ENCODE peak calls at places on chromosome 16, in five cellular contexts. One of them, this sample, is unnamed.

GRCh38 chr16:86117756-86118155 is 218.8 kb downstream of the IRF8 start:
- DNase-seq in OCI-M1: no peak
- DNase-seq in endothelial cell: no peak
- DNase-seq in EL: peak
- DNase-seq in ACHN: no peak
- DNase-seq in this sample: no peak

GRCh38 chr16:1291576-1291974 is 17.9 kb upstream of the UBE2I start:
- DNase-seq in OCI-M1: no peak
- DNase-seq in endothelial cell: no peak
- DNase-seq in EL: no peak
- DNase-seq in ACHN: no peak
- DNase-seq in this sample: peak

GRCh38 chr16:49484454-49484853 is 110.8 kb downstream of the C16orf78 start:
- DNase-seq in OCI-M1: no peak
- DNase-seq in endothelial cell: peak
- DNase-seq in EL: no peak
- DNase-seq in ACHN: no peak
- DNase-seq in this sample: no peak

GRCh38 chr16:74709477-74709877 is 8.8 kb upstream of the MLKL start:
- DNase-seq in OCI-M1: peak
- DNase-seq in endothelial cell: peak
- DNase-seq in EL: peak
- DNase-seq in ACHN: peak
- DNase-seq in this sample: peak

GRCh38 chr16:48555597-48555996 is 54.4 kb downstream of the N4BP1 start:
- DNase-seq in OCI-M1: no peak
- DNase-seq in endothelial cell: no peak
- DNase-seq in EL: no peak
- DNase-seq in ACHN: no peak
- DNase-seq in this sample: no peak

GRCh38 chr16:1614226-1615102 is 2.3 kb downstream of the CRAMP1 start:
- DNase-seq in OCI-M1: peak
- DNase-seq in endothelial cell: peak
- DNase-seq in EL: peak
- DNase-seq in ACHN: peak
- DNase-seq in this sample: no peak

GRCh38 chr16:1375298-1375640 is 23.5 kb downstream of the GNPTG start:
- DNase-seq in OCI-M1: no peak
- DNase-seq in endothelial cell: no peak
- DNase-seq in EL: no peak
- DNase-seq in ACHN: no peak
- DNase-seq in this sample: no peak

GRCh38 chr16:27383511-27384243 is 18.3 kb upstream of the IL21R start:
- DNase-seq in OCI-M1: peak
- DNase-seq in endothelial cell: no peak
- DNase-seq in EL: no peak
- DNase-seq in ACHN: no peak
- DNase-seq in this sample: no peak

GRCh38 chr16:57986196-57986595 is 14.3 kb downstream of the ZNF319 start:
- DNase-seq in OCI-M1: no peak
- DNase-seq in endothelial cell: no peak
- DNase-seq in EL: no peak
- DNase-seq in ACHN: no peak
- DNase-seq in this sample: no peak

GRCh38 chr16:28098959-28099945 is 35.7 kb upstream of the GSG1L start:
- DNase-seq in OCI-M1: no peak
- DNase-seq in endothelial cell: no peak
- DNase-seq in EL: no peak
- DNase-seq in ACHN: no peak
- DNase-seq in this sample: no peak

GRCh38 chr16:79843631-79844043 is 243.1 kb upstream of the MAF start:
- DNase-seq in OCI-M1: no peak
- DNase-seq in endothelial cell: no peak
- DNase-seq in EL: no peak
- DNase-seq in ACHN: no peak
- DNase-seq in this sample: no peak

GRCh38 chr16:85586360-85587145 is 26.6 kb upstream of the GSE1 start:
- DNase-seq in OCI-M1: no peak
- DNase-seq in endothelial cell: no peak
- DNase-seq in EL: no peak
- DNase-seq in ACHN: no peak
- DNase-seq in this sample: peak

GRCh38 chr16:24499193-24499814 is 40.1 kb upstream of the RBBP6 start:
- DNase-seq in OCI-M1: peak
- DNase-seq in endothelial cell: peak
- DNase-seq in EL: peak
- DNase-seq in ACHN: peak
- DNase-seq in this sample: no peak

GRCh38 chr16:10881479-10882030 is 4.6 kb downstream of the CIITA start:
- DNase-seq in OCI-M1: no peak
- DNase-seq in endothelial cell: no peak
- DNase-seq in EL: no peak
- DNase-seq in ACHN: no peak
- DNase-seq in this sample: no peak

GRCh38 chr16:53509906-53510703 is 7.1 kb upstream of the AKTIP start:
- DNase-seq in OCI-M1: peak
- DNase-seq in endothelial cell: peak
- DNase-seq in EL: peak
- DNase-seq in ACHN: peak
- DNase-seq in this sample: peak